ENCODE peak calls at places on chromosomes 11 and 22, in five cellular contexts. J is cardiac muscle cell; X is effector memory CD8-positive, alpha-beta T cell; C is SW480; Y is AG10803. V is an unnamed sample.

GRCh38 chr11:122793500-122793899 is 44.8 kb upstream of the CRTAM start:
- DNase-seq in C (no peak), X (no peak), Y (no peak), J (no peak), V (no peak)

GRCh38 chr11:70467196-70468085 is 69.1 kb downstream of the CTTN start:
- DNase-seq in X (no peak), J (peak), Y (peak), C (peak), V (no peak)

GRCh38 chr11:72389116-72389515 is 45.2 kb downstream of the CLPB start:
- DNase-seq in X (no peak), C (no peak), J (no peak), Y (no peak), V (no peak)

GRCh38 chr22:49518436-49518970 is 309.2 kb downstream of the BRD1 start:
- DNase-seq in Y (no peak), J (no peak), X (no peak), C (no peak), V (no peak)

GRCh38 chr11:396511-396947 is 2.5 kb downstream of the PKP3 start:
- DNase-seq in X (no peak), J (no peak), Y (peak), C (no peak), V (no peak)

GRCh38 chr11:107218123-107219084 is 200.1 kb upstream of the GUCY1A2 start:
- DNase-seq in Y (no peak), J (peak), C (no peak), X (no peak), V (no peak)

GRCh38 chr22:45296628-45297297 is 12.0 kb downstream of the UPK3A start:
- DNase-seq in C (no peak), J (no peak), X (peak), Y (no peak), V (peak)

GRCh38 chr11:72631806-72632731 is 42.2 kb downstream of the PDE2A start:
- DNase-seq in Y (no peak), C (peak), J (no peak), X (no peak), V (no peak)

GRCh38 chr11:120894207-120894989 is 129.5 kb upstream of the TBCEL start:
- DNase-seq in C (peak), Y (no peak), X (no peak), J (no peak), V (no peak)

GRCh38 chr11:86519064-86519911 is 144.6 kb downstream of the CCDC81 start:
- DNase-seq in X (no peak), Y (peak), C (no peak), J (peak), V (no peak)

GRCh38 chr11:128103278-128103873 is 484.0 kb downstream of the ETS1 start:
- DNase-seq in Y (no peak), X (no peak), C (no peak), J (no peak), V (no peak)

GRCh38 chr11:103682318-103683184 is 353.9 kb upstream of the DDI1 start:
- DNase-seq in X (peak), C (peak), Y (peak), J (peak), V (peak)

GRCh38 chr11:61816736-61817455 is at the start of gene FADS1:
- DNase-seq in C (peak), X (peak), J (peak), Y (peak), V (peak)

GRCh38 chr11:16825091-16825490 is 86.6 kb downstream of the C11orf58 start:
- DNase-seq in J (no peak), C (no peak), X (no peak), Y (no peak), V (no peak)

GRCh38 chr11:114296190-114296978 is at the start of gene NNMT:
- DNase-seq in Y (peak), C (peak), J (no peak), X (no peak), V (no peak)

GRCh38 chr11:20011294-20011951 is 148.9 kb downstream of the DBX1 start:
- DNase-seq in Y (peak), X (no peak), J (no peak), C (no peak), V (no peak)

GRCh38 chr11:2169626-2170570 is 1.7 kb downstream of the TH start:
- DNase-seq in X (no peak), Y (no peak), C (peak), J (no peak), V (no peak)

GRCh38 chr11:119028346-119029068 is 2.2 kb downstream of the SLC37A4 start:
- DNase-seq in J (no peak), Y (no peak), C (no peak), X (no peak), V (no peak)

GRCh38 chr11:122093731-122094130 is 22.3 kb downstream of the BLID start:
- DNase-seq in C (no peak), Y (peak), X (no peak), J (no peak), V (no peak)

GRCh38 chr22:30212363-30212995 is 34.1 kb downstream of the LIF start:
- DNase-seq in J (no peak), X (no peak), C (peak), Y (peak), V (no peak)

GRCh38 chr22:37518509-37519267 is 527 bp downstream of the CARD10 start:
- DNase-seq in Y (no peak), C (no peak), J (peak), X (no peak), V (no peak)

GRCh38 chr22:36571991-36572390 is 43.0 kb upstream of the EIF3D start:
- DNase-seq in J (no peak), X (no peak), Y (no peak), C (no peak), V (no peak)